ENCODE peak calls at places on chromosomes 4 and X, in eight cellular contexts. Y, J, N, D, T, V, U and E are unnamed samples.

GRCh38 chrX:43735534-43735933 is 79.4 kb downstream of the MAOA start:
- DNase-seq in Y (no peak), J (no peak), N (no peak), D (no peak), T (no peak), V (no peak), U (no peak), E (no peak)

GRCh38 chrX:107787827-107788226 is 10.3 kb downstream of the NCBP2L start:
- DNase-seq in Y (no peak), J (no peak), N (no peak), D (no peak), T (no peak), V (no peak), U (no peak), E (no peak)

GRCh38 chr4:76562851-76563803 is 128.1 kb downstream of the SHROOM3 start:
- DNase-seq in Y (no peak), J (no peak), N (no peak), D (no peak), T (no peak), V (no peak), U (no peak), E (no peak)

GRCh38 chrX:151871244-151871643 is 41.4 kb upstream of the MAGEA4 start:
- DNase-seq in Y (peak), J (peak), N (no peak), D (no peak), T (no peak), V (no peak), U (no peak), E (no peak)

GRCh38 chr4:83686166-83686565 is 150.3 kb downstream of the GPAT3 start:
- DNase-seq in Y (no peak), J (peak), N (no peak), D (no peak), T (no peak), V (no peak), U (no peak), E (no peak)

GRCh38 chr4:127140306-127140705 is 492.5 kb upstream of the INTU start:
- DNase-seq in Y (no peak), J (no peak), N (no peak), D (no peak), T (no peak), V (no peak), U (no peak), E (no peak)

GRCh38 chr4:182205293-182205692 is 37.9 kb upstream of the TENM3 start:
- DNase-seq in Y (no peak), J (no peak), N (no peak), D (no peak), T (no peak), V (no peak), U (no peak), E (no peak)

GRCh38 chr4:622071-622995 is 3.0 kb upstream of the PDE6B start:
- DNase-seq in Y (no peak), J (no peak), N (peak), D (no peak), T (peak), V (no peak), U (no peak), E (no peak)

GRCh38 chrX:72145181-72145580 is 13.5 kb upstream of the RTL5 start:
- DNase-seq in Y (no peak), J (no peak), N (no peak), D (no peak), T (no peak), V (no peak), U (no peak), E (no peak)

GRCh38 chrX:41389311-41389888 is 55.4 kb downstream of the DDX3X start:
- DNase-seq in Y (no peak), J (no peak), N (no peak), D (no peak), T (no peak), V (no peak), U (peak), E (no peak)